ENCODE peak calls at places on chromosomes 3 and 15, in ten cellular contexts. E is RWPE1, Q is lung, K is heart right ventricle, B is choroid plexus epithelial cell, Y is fibroblast of pulmonary artery, L is WERI-Rb-1, V is endothelial cell, N is heart left ventricle, M is H9. I is an unnamed sample.
A peak's percentile ranks its signal among the peaks of the same experiment; 100 is the strongest.

GRCh38 chr3:124826703-124827102 is 60.5 kb downstream of the ITGB5 start:
- DNase-seq in E (peak; percentile 66), Q (no peak), K (no peak), B (peak; percentile 87), Y (peak; percentile 69), L (no peak), V (no peak), N (no peak), M (peak; percentile 72), I (no peak)

GRCh38 chr3:54783611-54784010 is 144.2 kb downstream of the LRTM1 start:
- DNase-seq in E (no peak), Q (no peak), K (no peak), B (peak; percentile 3), Y (no peak), L (no peak), V (no peak), N (no peak), M (no peak), I (no peak)

GRCh38 chr3:6449099-6449498 is 411.8 kb upstream of the GRM7 start:
- DNase-seq in E (no peak), Q (no peak), K (no peak), B (no peak), Y (peak; percentile 1), L (no peak), V (no peak), N (no peak), M (no peak), I (no peak)

GRCh38 chr3:152885066-152885465 is 50.1 kb downstream of the P2RY1 start:
- DNase-seq in E (no peak), Q (no peak), K (no peak), B (no peak), Y (no peak), L (no peak), V (no peak), N (no peak), M (no peak), I (no peak)

GRCh38 chr3:119034256-119035013 is at the start of gene IGSF11:
- DNase-seq in E (peak; percentile 56), Q (peak; percentile 39), K (peak; percentile 66), B (peak; percentile 38), Y (peak; percentile 38), L (peak; percentile 87), V (peak; percentile 81), N (peak; percentile 59), M (peak; percentile 79), I (peak; percentile 87)

GRCh38 chr3:48927928-48928327 is 9.3 kb downstream of the ARIH2 start:
- DNase-seq in E (no peak), Q (no peak), K (no peak), B (peak; percentile 29), Y (peak; percentile 45), L (no peak), V (no peak), N (no peak), M (no peak), I (no peak)

GRCh38 chr3:197366301-197367044 is 68.1 kb upstream of the DLG1 start:
- DNase-seq in E (peak; percentile 46), Q (no peak), K (no peak), B (no peak), Y (no peak), L (no peak), V (no peak), N (no peak), M (no peak), I (no peak)

GRCh38 chr15:80416702-80417101 is 12.5 kb downstream of the ARNT2 start:
- DNase-seq in E (no peak), Q (no peak), K (no peak), B (no peak), Y (no peak), L (no peak), V (no peak), N (no peak), M (no peak), I (no peak)

GRCh38 chr15:73889053-73889452 is 15.7 kb downstream of the TBC1D21 start:
- DNase-seq in E (no peak), Q (no peak), K (no peak), B (no peak), Y (no peak), L (no peak), V (no peak), N (no peak), M (no peak), I (no peak)

GRCh38 chr3:168071535-168071934 is 24.2 kb downstream of the GOLIM4 start:
- DNase-seq in E (peak; percentile 78), Q (no peak), K (no peak), B (peak; percentile 89), Y (peak; percentile 79), L (no peak), V (no peak), N (no peak), M (no peak), I (no peak)

GRCh38 chr15:77023576-77024272 is 28.8 kb downstream of the PSTPIP1 start:
- DNase-seq in E (no peak), Q (no peak), K (no peak), B (no peak), Y (no peak), L (no peak), V (no peak), N (peak; percentile 21), M (peak; percentile 28), I (no peak)

GRCh38 chr3:70387889-70388288 is 75.5 kb upstream of the MDFIC2 start:
- DNase-seq in E (no peak), Q (no peak), K (no peak), B (peak; percentile 3), Y (no peak), L (no peak), V (no peak), N (no peak), M (no peak), I (no peak)

GRCh38 chr3:149610351-149611105 is 47.3 kb downstream of the WWTR1 start:
- DNase-seq in E (no peak), Q (no peak), K (peak; percentile 45), B (no peak), Y (no peak), L (no peak), V (no peak), N (peak; percentile 66), M (no peak), I (no peak)

GRCh38 chr15:58926823-58927222 is 6.7 kb downstream of the SLTM start:
- DNase-seq in E (no peak), Q (no peak), K (no peak), B (no peak), Y (no peak), L (no peak), V (no peak), N (no peak), M (no peak), I (no peak)

GRCh38 chr15:38253448-38253847 is 812 bp downstream of the SPRED1 start:
- DNase-seq in E (peak; percentile 73), Q (no peak), K (no peak), B (peak; percentile 71), Y (peak; percentile 77), L (peak; percentile 12), V (no peak), N (no peak), M (no peak), I (no peak)

GRCh38 chr3:134630506-134630905 is 20.3 kb downstream of the KY start:
- DNase-seq in E (no peak), Q (no peak), K (no peak), B (peak; percentile 63), Y (peak; percentile 33), L (peak; percentile 53), V (no peak), N (no peak), M (peak; percentile 25), I (no peak)
- TF ChIP-seq CTCF in E (no peak), Q (no peak), K (no peak), B (peak; percentile 79), Y (peak; percentile 67), L (peak; percentile 78), V (no peak), N (no peak), M (peak; percentile 60), I (no peak)

GRCh38 chr3:36295206-36295760 is 85.0 kb upstream of the STAC start:
- DNase-seq in E (no peak), Q (no peak), K (no peak), B (no peak), Y (peak; percentile 3), L (no peak), V (no peak), N (no peak), M (no peak), I (no peak)

GRCh38 chr3:36298188-36298587 is 82.1 kb upstream of the STAC start:
- DNase-seq in E (no peak), Q (no peak), K (no peak), B (no peak), Y (no peak), L (no peak), V (no peak), N (no peak), M (no peak), I (no peak)

GRCh38 chr3:36302626-36303025 is 77.7 kb upstream of the STAC start:
- DNase-seq in E (no peak), Q (no peak), K (no peak), B (no peak), Y (no peak), L (no peak), V (no peak), N (no peak), M (no peak), I (no peak)

GRCh38 chr3:36302110-36302509 is 78.2 kb upstream of the STAC start:
- DNase-seq in E (no peak), Q (no peak), K (no peak), B (no peak), Y (no peak), L (no peak), V (no peak), N (no peak), M (no peak), I (no peak)

GRCh38 chr3:36297195-36297594 is 83.1 kb upstream of the STAC start:
- DNase-seq in E (no peak), Q (no peak), K (no peak), B (no peak), Y (no peak), L (no peak), V (no peak), N (no peak), M (no peak), I (no peak)
- TF ChIP-seq CTCF in E (no peak), Q (no peak), K (no peak), B (no peak), Y (no peak), L (no peak), V (no peak), N (no peak), M (no peak), I (no peak)

DNA sequence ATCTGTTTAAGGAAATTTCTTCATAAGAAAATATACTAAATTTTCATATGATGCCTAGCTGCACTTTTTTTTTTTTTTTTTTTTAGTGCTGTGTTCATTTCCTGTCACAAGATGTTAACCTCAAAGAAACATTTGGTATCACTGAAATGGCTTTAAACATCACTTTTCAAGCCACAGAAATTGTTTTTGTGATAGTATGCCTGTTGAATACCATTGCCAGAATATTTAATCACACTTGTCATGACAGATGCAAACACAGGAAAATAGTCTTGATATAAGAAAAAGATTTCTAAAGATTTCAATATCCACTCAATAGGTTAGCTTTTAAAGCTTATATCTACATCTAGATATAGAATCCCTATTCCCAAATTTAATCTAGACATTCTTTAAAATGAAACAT is 608.5 kb upstream of the AGTR1 start:
- DNase-seq in E (no peak), Q (no peak), K (no peak), B (peak; percentile 56), Y (no peak), L (no peak), V (no peak), N (no peak), M (no peak), I (no peak)
- TF ChIP-seq CTCF in E (no peak), Q (no peak), K (no peak), B (no peak), Y (no peak), L (no peak), V (no peak), N (no peak), M (no peak), I (no peak)

GRCh38 chr3:66236281-66236680 is 15.5 kb downstream of the SLC25A26 start:
- DNase-seq in E (no peak), Q (no peak), K (no peak), B (peak; percentile 46), Y (peak; percentile 18), L (no peak), V (no peak), N (no peak), M (no peak), I (peak; percentile 18)
- TF ChIP-seq CTCF in E (no peak), Q (no peak), K (no peak), B (peak; percentile 57), Y (peak; percentile 32), L (peak; percentile 6), V (peak; percentile 35), N (no peak), M (peak; percentile 65), I (peak; percentile 46)